ENCODE peak calls at places on chromosomes 7 and 10, in five cellular contexts. X is fibroblast of the aortic adventitia, C is HuH-7, K is B cell, S is fibroblast of the conjunctiva. Q is an unnamed sample.

GRCh38 chr10:70856454-70856853 is 31.9 kb downstream of the PCBD1 start:
- DNase-seq in X (no peak), C (no peak), K (no peak), S (no peak), Q (no peak)

GRCh38 chr7:999921-1000593 is 17.1 kb downstream of the CYP2W1 start:
- DNase-seq in X (no peak), C (no peak), K (no peak), S (no peak), Q (no peak)

GRCh38 chr10:88792656-88793055 is 9.9 kb upstream of the LIPM start:
- DNase-seq in X (peak; percentile 64), C (peak; percentile 27), K (no peak), S (peak; percentile 20), Q (no peak)

GRCh38 chr10:98292976-98293375 is 25.0 kb upstream of the LOXL4 start:
- DNase-seq in X (no peak), C (no peak), K (no peak), S (no peak), Q (no peak)

GRCh38 chr10:119104653-119105024 is 726 bp downstream of the DENND10 start:
- DNase-seq in X (peak; percentile 15), C (no peak), K (no peak), S (no peak), Q (no peak)

GRCh38 chr7:43869898-43870240 is 552 bp upstream of the MRPS24 start:
- DNase-seq in X (peak; percentile 89), C (peak; percentile 30), K (peak; percentile 36), S (peak; percentile 68), Q (no peak)

GRCh38 chr10:114534480-114535095 is 123.5 kb downstream of the ABLIM1 start:
- DNase-seq in X (no peak), C (no peak), K (no peak), S (no peak), Q (no peak)

GRCh38 chr7:66426332-66426731 is 202.3 kb upstream of the KCTD7 start:
- DNase-seq in X (no peak), C (no peak), K (no peak), S (no peak), Q (no peak)

GRCh38 chr7:135213831-135214230 is 2.5 kb upstream of the WDR91 start:
- DNase-seq in X (no peak), C (no peak), K (no peak), S (no peak), Q (no peak)

GRCh38 chr10:13712799-13713581 is 126.2 kb downstream of the PRPF18 start:
- DNase-seq in X (peak; percentile 97), C (no peak), K (peak; percentile 47), S (peak; percentile 77), Q (peak; percentile 79)

GRCh38 chr10:57983226-57983870 is 284.3 kb downstream of the IPMK start:
- DNase-seq in X (no peak), C (no peak), K (no peak), S (no peak), Q (no peak)

GRCh38 chr7:140533394-140533872 is 54.1 kb upstream of the MKRN1 start:
- DNase-seq in X (no peak), C (peak; percentile 44), K (no peak), S (no peak), Q (no peak)

GRCh38 chr7:101169838-101170531 is 4.6 kb upstream of the VGF start:
- DNase-seq in X (peak; percentile 61), C (peak; percentile 87), K (peak; percentile 82), S (no peak), Q (peak; percentile 80)

GRCh38 chr10:4138146-4138721 is 353.2 kb upstream of the KLF6 start:
- DNase-seq in X (peak; percentile 31), C (no peak), K (no peak), S (no peak), Q (no peak)

GRCh38 chr10:9670911-9671310 is 1346.8 kb upstream of the CELF2 start:
- DNase-seq in X (no peak), C (no peak), K (no peak), S (no peak), Q (no peak)

GRCh38 chr7:32501522-32501921 is 6.2 kb downstream of the AVL9 start:
- DNase-seq in X (peak; percentile 80), C (no peak), K (no peak), S (peak; percentile 13), Q (no peak)

GRCh38 chr10:33506838-33507661 is 172.6 kb upstream of the NRP1 start:
- DNase-seq in X (peak; percentile 70), C (no peak), K (no peak), S (no peak), Q (no peak)

GRCh38 chr10:70774810-70775678 is 10.1 kb downstream of the TBATA start:
- DNase-seq in X (no peak), C (no peak), K (no peak), S (no peak), Q (peak; percentile 16)

GRCh38 chr10:51800725-51801455 is 101.5 kb upstream of the CSTF2T start:
- DNase-seq in X (no peak), C (no peak), K (no peak), S (no peak), Q (no peak)

GRCh38 chr10:74153123-74153522 is 2.1 kb downstream of the ADK start:
- DNase-seq in X (peak; percentile 69), C (no peak), K (no peak), S (no peak), Q (no peak)

GRCh38 chr7:70325509-70326101 is 727.3 kb downstream of the AUTS2 start:
- DNase-seq in X (peak; percentile 51), C (no peak), K (no peak), S (peak; percentile 68), Q (no peak)

GRCh38 chr10:114611617-114612016 is 46.5 kb downstream of the ABLIM1 start:
- DNase-seq in X (no peak), C (no peak), K (no peak), S (no peak), Q (no peak)

GRCh38 chr10:121914661-121915060 is 13.2 kb downstream of the ATE1 start:
- DNase-seq in X (no peak), C (no peak), K (no peak), S (no peak), Q (no peak)

GRCh38 chr7:80154656-80155325 is 20.2 kb downstream of the GNAI1 start:
- DNase-seq in X (peak; percentile 63), C (no peak), K (no peak), S (no peak), Q (no peak)

GRCh38 chr7:101243786-101244384 is 996 bp downstream of the FIS1 start:
- DNase-seq in X (peak; percentile 47), C (peak; percentile 84), K (peak; percentile 89), S (no peak), Q (peak; percentile 18)

GRCh38 chr10:33660329-33660728 is 325.9 kb upstream of the NRP1 start:
- DNase-seq in X (no peak), C (no peak), K (no peak), S (no peak), Q (no peak)

GRCh38 chr10:71893920-71894319 is 42.9 kb upstream of the PSAP start:
- DNase-seq in X (no peak), C (no peak), K (no peak), S (no peak), Q (no peak)

GRCh38 chr10:47047577-47048532 is 136.6 kb downstream of the PTPN20 start:
- DNase-seq in X (peak; percentile 84), C (peak; percentile 65), K (peak; percentile 70), S (peak; percentile 56), Q (peak; percentile 84)

Q was measured in GM13976.